ENCODE peak calls at places on chromosomes 13 and 19, in seven cellular contexts. L is psoas muscle; D is Peyer's patch; F is keratinocyte; M is CD8-positive, alpha-beta T cell; K is thoracic aorta; C is fibroblast of lung. W is an unnamed sample.

GRCh38 chr13:72716776-72717175 is 10.7 kb downstream of the MZT1 start:
- DNase-seq in L (no peak), D (no peak), F (no peak), M (no peak), K (no peak), C (no peak), W (no peak)

GRCh38 chr13:61170791-61171330 is 244.8 kb downstream of the PCDH20 start:
- DNase-seq in L (no peak), D (no peak), F (no peak), M (no peak), K (no peak), C (no peak), W (no peak)

GRCh38 chr13:100694722-100695644 is 20.4 kb upstream of the TMTC4 start:
- DNase-seq in L (no peak), D (no peak), F (no peak), M (no peak), K (no peak), C (peak), W (no peak)

GRCh38 chr13:37526710-37527446 is 71.7 kb downstream of the POSTN start:
- DNase-seq in L (no peak), D (no peak), F (no peak), M (no peak), K (no peak), C (peak), W (no peak)

GRCh38 chr19:45547965-45548609 is 36.5 kb downstream of the OPA3 start:
- DNase-seq in L (no peak), D (no peak), F (peak), M (no peak), K (no peak), C (peak), W (peak)

GRCh38 chr13:33865945-33866344 is 48.0 kb downstream of the RFC3 start:
- DNase-seq in L (no peak), D (no peak), F (no peak), M (no peak), K (no peak), C (no peak), W (no peak)

GRCh38 chr19:1566392-1567115 is 1.6 kb downstream of the MEX3D start:
- DNase-seq in L (peak), D (no peak), F (no peak), M (no peak), K (no peak), C (peak), W (peak)

GRCh38 chr13:93248627-93249047 is 22.0 kb downstream of the GPC6 start:
- DNase-seq in L (no peak), D (no peak), F (no peak), M (no peak), K (no peak), C (no peak), W (peak)

GRCh38 chr13:20130652-20131051 is 30.2 kb downstream of the GJA3 start:
- DNase-seq in L (no peak), D (no peak), F (no peak), M (no peak), K (no peak), C (no peak), W (no peak)

GRCh38 chr13:95298169-95298940 is 2.9 kb downstream of the ABCC4 start:
- DNase-seq in L (no peak), D (no peak), F (no peak), M (no peak), K (no peak), C (no peak), W (peak)

GRCh38 chr13:77832339-77833100 is 86.1 kb downstream of the EDNRB start:
- DNase-seq in L (no peak), D (no peak), F (no peak), M (no peak), K (no peak), C (peak), W (no peak)

GRCh38 chr13:28528388-28528787 is 33.5 kb upstream of the FLT1 start:
- DNase-seq in L (no peak), D (no peak), F (no peak), M (no peak), K (no peak), C (no peak), W (no peak)

GRCh38 chr13:28529836-28530235 is 34.9 kb upstream of the FLT1 start:
- DNase-seq in L (no peak), D (no peak), F (no peak), M (no peak), K (no peak), C (no peak), W (no peak)

GRCh38 chr13:28530729-28531194 is 35.8 kb upstream of the FLT1 start:
- DNase-seq in L (no peak), D (no peak), F (no peak), M (no peak), K (no peak), C (peak), W (no peak)

GRCh38 chr13:28527629-28528028 is 32.7 kb upstream of the FLT1 start:
- DNase-seq in L (no peak), D (peak), F (no peak), M (no peak), K (no peak), C (no peak), W (peak)

GRCh38 chr13:28528848-28529247 is 33.9 kb upstream of the FLT1 start:
- DNase-seq in L (no peak), D (no peak), F (no peak), M (no peak), K (no peak), C (no peak), W (no peak)
- TF ChIP-seq CTCF in L (no peak), D (no peak), F (no peak), M (no peak), K (no peak), C (no peak), W (no peak)

DNA sequence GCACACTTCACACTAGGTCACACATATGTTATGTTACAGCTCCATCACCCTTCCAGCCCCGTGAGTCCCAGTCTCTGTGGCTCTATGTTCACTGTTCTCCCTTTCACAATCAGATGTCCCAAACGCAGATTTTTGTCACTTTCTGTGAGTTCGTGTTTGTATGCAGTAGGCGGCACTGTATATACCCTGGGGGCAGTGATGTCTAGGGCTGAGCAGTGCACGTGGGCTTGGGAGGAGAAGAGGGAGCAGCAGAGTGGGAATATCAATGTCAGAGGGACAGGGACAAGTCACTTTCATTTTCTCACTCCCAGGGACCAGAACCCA is 22.0 kb downstream of the PSG1 start:
- DNase-seq in L (no peak), D (no peak), F (no peak), M (no peak), K (no peak), C (no peak), W (no peak)
- TF ChIP-seq CTCF in L (no peak), D (no peak), F (no peak), M (peak), K (no peak), C (no peak), W (no peak)

DNA sequence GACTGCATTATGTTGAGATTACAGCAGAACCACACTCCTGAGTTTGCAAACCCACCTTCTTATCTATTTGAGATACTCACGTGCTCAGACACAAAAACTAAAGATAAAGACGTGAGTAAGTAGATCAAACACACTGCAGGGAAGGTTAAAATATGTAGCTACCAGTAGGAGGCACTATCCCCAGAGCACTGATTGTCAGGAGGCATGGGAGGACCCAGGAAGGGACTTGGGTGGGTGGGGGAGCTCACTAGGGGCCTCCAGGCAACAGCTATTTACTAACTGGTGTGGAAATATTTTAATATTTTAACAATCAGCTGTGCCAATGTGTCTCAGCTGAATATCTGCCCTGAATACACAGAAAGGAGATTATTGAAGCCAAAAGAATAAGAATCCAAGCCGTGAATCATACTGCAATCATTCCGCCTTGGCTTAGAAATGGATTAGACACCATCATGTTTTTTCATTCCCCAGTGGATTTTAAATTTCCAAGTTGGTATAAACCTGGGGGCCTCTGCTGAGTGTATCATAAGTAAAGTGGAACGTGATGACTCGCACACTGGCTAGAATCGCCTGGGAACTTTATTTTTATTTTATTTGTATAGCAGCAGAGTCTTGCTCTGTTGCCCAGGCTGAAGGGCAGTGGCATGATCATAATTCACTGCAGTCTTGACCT is 73.2 kb upstream of the CACNA1A start:
- DNase-seq in L (no peak), D (no peak), F (no peak), M (no peak), K (no peak), C (no peak), W (no peak)
- TF ChIP-seq CTCF in L (no peak), D (no peak), F (no peak), M (no peak), K (no peak), C (no peak), W (no peak)

GRCh38 chr13:21673592-21674270 is 2.9 kb downstream of the FGF9 start:
- DNase-seq in L (peak), D (no peak), F (no peak), M (no peak), K (no peak), C (peak), W (no peak)
- TF ChIP-seq CTCF in L (peak), D (no peak), F (no peak), M (peak), K (no peak), C (no peak), W (peak)

DNA sequence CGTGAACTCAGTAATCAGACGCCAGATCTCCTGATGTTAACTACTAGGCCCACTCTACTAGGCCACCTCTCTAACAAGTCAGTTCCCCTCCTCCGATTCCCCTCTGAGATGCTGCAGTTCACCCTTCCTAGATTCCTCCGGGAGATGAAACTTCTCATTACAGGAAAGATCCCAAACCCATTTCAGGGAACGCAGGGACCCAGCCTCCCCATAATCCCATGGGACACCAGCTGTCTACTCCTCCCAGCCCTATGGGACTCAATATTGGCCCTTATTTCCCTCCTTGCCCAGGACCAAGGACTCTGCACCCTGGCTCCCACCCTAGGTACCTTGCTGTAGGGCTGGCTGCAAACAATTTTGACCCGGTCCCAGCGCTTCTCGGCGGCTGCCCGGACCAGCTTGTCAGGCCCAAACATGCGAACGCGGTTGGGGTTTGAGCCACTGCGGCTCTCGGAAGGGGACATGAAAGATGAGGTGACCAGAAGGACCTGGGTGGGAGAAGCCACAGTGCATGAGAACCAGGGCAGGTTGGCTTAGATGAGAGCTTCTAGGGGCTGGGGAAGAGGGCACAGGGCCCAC is 20.9 kb downstream of the XRCC1 start:
- DNase-seq in L (no peak), D (no peak), F (no peak), M (no peak), K (no peak), C (no peak), W (no peak)
- TF ChIP-seq CTCF in L (no peak), D (no peak), F (no peak), M (no peak), K (no peak), C (no peak), W (no peak)

W was measured in upper lobe of left lung.